ENCODE peak calls at places on chromosomes 4 and X, in five cellular contexts. One of them, this sample, is unnamed.

GRCh38 chrX:132576945-132577344 is 88.1 kb upstream of the MBNL3 start:
- DNase-seq in K562: no peak
- DNase-seq in Panc1: no peak
- DNase-seq in GM12878: no peak
- DNase-seq in A549: no peak
- DNase-seq in this sample: no peak

GRCh38 chr4:95085118-95085833 is 327.5 kb downstream of the BMPR1B start:
- DNase-seq in K562: no peak
- DNase-seq in Panc1: no peak
- DNase-seq in GM12878: no peak
- DNase-seq in A549: peak
- DNase-seq in this sample: no peak

GRCh38 chrX:51747671-51748070 is 4.4 kb downstream of the GSPT2 start:
- DNase-seq in K562: no peak
- DNase-seq in Panc1: no peak
- DNase-seq in GM12878: no peak
- DNase-seq in A549: no peak
- DNase-seq in this sample: no peak

GRCh38 chr4:145954924-145955339 is 16.3 kb upstream of the ZNF827 start:
- DNase-seq in K562: peak
- DNase-seq in Panc1: peak
- DNase-seq in GM12878: no peak
- DNase-seq in A549: peak
- DNase-seq in this sample: peak

GRCh38 chr4:76198411-76199237 is 15.0 kb downstream of the SCARB2 start:
- DNase-seq in K562: peak
- DNase-seq in Panc1: no peak
- DNase-seq in GM12878: peak
- DNase-seq in A549: peak
- DNase-seq in this sample: peak

GRCh38 chr4:85732124-85732523 is 257.2 kb downstream of the ARHGAP24 start:
- DNase-seq in K562: no peak
- DNase-seq in Panc1: no peak
- DNase-seq in GM12878: no peak
- DNase-seq in A549: no peak
- DNase-seq in this sample: no peak

GRCh38 chrX:45046417-45046816 is 154.3 kb downstream of the DIPK2B start:
- DNase-seq in K562: no peak
- DNase-seq in Panc1: no peak
- DNase-seq in GM12878: no peak
- DNase-seq in A549: no peak
- DNase-seq in this sample: no peak

GRCh38 chrX:154322890-154323289 is 27.3 kb downstream of the TKTL1 start:
- DNase-seq in K562: no peak
- DNase-seq in Panc1: no peak
- DNase-seq in GM12878: no peak
- DNase-seq in A549: no peak
- DNase-seq in this sample: no peak

GRCh38 chr4:71814433-71814832 is 30.6 kb upstream of the GC start:
- DNase-seq in K562: no peak
- DNase-seq in Panc1: no peak
- DNase-seq in GM12878: no peak
- DNase-seq in A549: no peak
- DNase-seq in this sample: no peak

GRCh38 chrX:154000051-154000450 is 19.7 kb downstream of the IRAK1 start:
- DNase-seq in K562: no peak
- DNase-seq in Panc1: no peak
- DNase-seq in GM12878: no peak
- DNase-seq in A549: no peak
- DNase-seq in this sample: no peak

GRCh38 chrX:64394059-64394873 is 986 bp downstream of the MTMR8 start:
- DNase-seq in K562: no peak
- DNase-seq in Panc1: no peak
- DNase-seq in GM12878: no peak
- DNase-seq in A549: no peak
- DNase-seq in this sample: no peak

GRCh38 chrX:151981129-151981528 is 6.7 kb upstream of the GABRE start:
- DNase-seq in K562: no peak
- DNase-seq in Panc1: no peak
- DNase-seq in GM12878: no peak
- DNase-seq in A549: peak
- DNase-seq in this sample: no peak

GRCh38 chr4:76748649-76749048 is 149.3 kb downstream of the SOWAHB start:
- DNase-seq in K562: no peak
- DNase-seq in Panc1: no peak
- DNase-seq in GM12878: no peak
- DNase-seq in A549: peak
- DNase-seq in this sample: no peak

GRCh38 chrX:63513825-63514574 is 162.9 kb upstream of the SPIN4 start:
- DNase-seq in K562: no peak
- DNase-seq in Panc1: no peak
- DNase-seq in GM12878: no peak
- DNase-seq in A549: no peak
- DNase-seq in this sample: no peak

GRCh38 chrX:103063918-103064434 is at the start of gene BEX1:
- DNase-seq in K562: no peak
- DNase-seq in Panc1: no peak
- DNase-seq in GM12878: no peak
- DNase-seq in A549: no peak
- DNase-seq in this sample: peak

GRCh38 chrX:150517303-150517896 is 51.0 kb upstream of the MTM1 start:
- DNase-seq in K562: no peak
- DNase-seq in Panc1: no peak
- DNase-seq in GM12878: no peak
- DNase-seq in A549: no peak
- DNase-seq in this sample: no peak

GRCh38 chr4:104752337-104752736 is 257.6 kb upstream of the CXXC4 start:
- DNase-seq in K562: no peak
- DNase-seq in Panc1: no peak
- DNase-seq in GM12878: peak
- DNase-seq in A549: no peak
- DNase-seq in this sample: no peak

GRCh38 chr4:13527983-13528822 is 16.1 kb downstream of the NKX3-2 start:
- DNase-seq in K562: no peak
- DNase-seq in Panc1: no peak
- DNase-seq in GM12878: peak
- DNase-seq in A549: no peak
- DNase-seq in this sample: peak

GRCh38 chr4:143482753-143483362 is 30.6 kb upstream of the SMARCA5 start:
- DNase-seq in K562: no peak
- DNase-seq in Panc1: peak
- DNase-seq in GM12878: no peak
- DNase-seq in A549: peak
- DNase-seq in this sample: no peak

GRCh38 chr4:177322156-177322685 is 12.5 kb downstream of the NEIL3 start:
- DNase-seq in K562: no peak
- DNase-seq in Panc1: no peak
- DNase-seq in GM12878: no peak
- DNase-seq in A549: no peak
- DNase-seq in this sample: no peak

GRCh38 chr4:128424524-128425195 is 137.0 kb upstream of the PGRMC2 start:
- DNase-seq in K562: no peak
- DNase-seq in Panc1: no peak
- DNase-seq in GM12878: no peak
- DNase-seq in A549: no peak
- DNase-seq in this sample: no peak

GRCh38 chr4:128428397-128428796 is 140.8 kb upstream of the PGRMC2 start:
- DNase-seq in K562: no peak
- DNase-seq in Panc1: no peak
- DNase-seq in GM12878: no peak
- DNase-seq in A549: no peak
- DNase-seq in this sample: no peak

DNA sequence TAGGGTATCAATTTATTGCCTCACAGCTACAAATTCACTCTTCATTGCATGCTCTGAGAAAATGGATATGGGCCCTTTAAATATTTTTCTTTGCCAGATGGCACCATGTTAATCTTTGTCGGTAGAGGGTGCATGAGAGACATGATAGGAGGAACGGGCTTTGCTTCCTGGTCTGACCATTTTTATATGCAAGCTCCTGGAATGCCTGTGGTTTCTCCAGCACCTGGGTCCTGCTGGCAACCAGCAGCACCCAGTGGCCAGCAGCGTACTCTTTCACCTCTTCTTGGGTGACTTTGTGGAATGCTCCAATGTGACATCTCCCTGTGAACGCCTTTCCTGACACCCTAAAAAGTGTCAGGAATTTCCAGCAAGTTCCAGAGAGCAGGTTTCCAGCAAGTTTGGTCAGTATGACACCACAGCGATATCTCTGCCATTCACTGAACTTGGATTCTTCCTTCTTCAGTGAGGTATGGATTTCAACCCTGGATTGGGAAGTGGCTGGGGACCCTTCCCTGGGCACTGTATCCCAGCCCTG is 140.3 kb upstream of the PGRMC2 start:
- DNase-seq in K562: peak
- DNase-seq in Panc1: peak
- DNase-seq in GM12878: no peak
- DNase-seq in A549: peak
- DNase-seq in this sample: peak
- TF ChIP-seq REST in K562: no peak
- TF ChIP-seq REST in Panc1: no peak
- TF ChIP-seq REST in GM12878: no peak
- TF ChIP-seq REST in A549: no peak
- TF ChIP-seq REST in this sample: no peak

DNA sequence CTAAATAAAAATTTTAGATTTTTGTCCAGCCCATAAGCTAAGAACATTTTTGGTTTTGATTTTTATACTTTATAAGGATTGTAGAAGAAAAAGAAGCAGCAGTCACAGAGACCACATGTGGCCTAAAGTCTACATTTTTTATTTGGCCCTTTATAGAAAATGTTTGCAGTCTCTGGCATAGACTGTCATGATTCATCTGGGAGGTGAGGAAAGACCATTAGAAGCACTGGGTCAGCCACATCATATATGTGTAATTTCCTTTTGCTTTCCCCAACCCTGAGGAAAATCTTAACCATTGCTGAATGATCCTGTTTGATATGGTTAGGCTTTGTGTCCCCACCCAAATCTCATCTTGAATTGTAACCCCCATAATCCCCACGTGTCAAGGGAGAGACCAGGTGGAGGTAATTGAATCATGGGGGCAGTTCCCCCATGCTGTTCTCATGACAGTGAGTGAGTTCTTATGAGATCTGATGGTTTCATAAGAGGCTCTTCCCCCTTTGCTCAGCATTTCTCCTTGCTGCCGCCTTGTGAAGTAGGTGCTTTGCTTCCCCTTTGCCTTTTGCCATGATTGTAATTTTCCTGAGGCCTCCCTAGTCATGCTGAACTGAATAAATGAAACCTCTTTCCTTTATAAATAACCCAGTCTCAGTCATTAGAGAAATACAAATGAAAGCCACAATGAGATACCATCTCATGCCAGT is 12.1 kb upstream of the COPS4 start:
- DNase-seq in K562: no peak
- DNase-seq in Panc1: no peak
- DNase-seq in GM12878: no peak
- DNase-seq in A549: no peak
- DNase-seq in this sample: no peak
- TF ChIP-seq REST in K562: no peak
- TF ChIP-seq REST in Panc1: no peak
- TF ChIP-seq REST in GM12878: no peak
- TF ChIP-seq REST in A549: no peak
- TF ChIP-seq REST in this sample: no peak

GRCh38 chr4:78653655-78654054 is 102.1 kb downstream of the ANXA3 start:
- DNase-seq in K562: peak
- DNase-seq in Panc1: no peak
- DNase-seq in GM12878: no peak
- DNase-seq in A549: no peak
- DNase-seq in this sample: no peak
- TF ChIP-seq REST in K562: no peak
- TF ChIP-seq REST in Panc1: no peak
- TF ChIP-seq REST in GM12878: no peak
- TF ChIP-seq REST in A549: no peak
- TF ChIP-seq REST in this sample: no peak

DNA sequence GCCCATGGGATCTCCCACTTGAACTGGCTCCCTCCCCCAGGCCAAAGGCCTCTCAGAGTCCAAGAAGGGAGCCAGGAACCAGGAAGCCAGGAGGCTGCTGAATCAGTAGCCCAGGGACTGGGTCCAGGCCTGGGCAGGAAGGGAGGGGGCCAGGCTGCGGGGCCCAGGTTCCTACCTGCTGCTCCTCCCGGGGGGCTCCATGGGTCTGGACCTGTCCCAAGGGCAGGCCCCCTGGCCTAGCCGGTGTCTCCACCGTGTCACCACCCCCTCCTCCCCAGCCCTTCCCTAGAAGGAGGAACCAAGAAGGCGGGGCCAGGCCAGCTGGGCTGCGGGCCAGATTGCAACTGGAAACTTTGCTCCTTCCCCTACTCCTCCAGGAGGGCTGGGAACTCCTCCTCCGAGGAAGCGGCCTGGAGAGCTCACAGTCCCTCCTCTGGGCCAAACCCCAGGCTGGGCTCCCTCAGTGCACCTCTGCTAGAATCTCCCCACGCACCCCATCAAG is at the start of gene IQSEC2:
- DNase-seq in K562: peak
- DNase-seq in Panc1: no peak
- DNase-seq in GM12878: no peak
- DNase-seq in A549: peak
- DNase-seq in this sample: peak
- TF ChIP-seq REST in K562: no peak
- TF ChIP-seq REST in Panc1: no peak
- TF ChIP-seq REST in GM12878: no peak
- TF ChIP-seq REST in A549: no peak
- TF ChIP-seq REST in this sample: no peak

DNA sequence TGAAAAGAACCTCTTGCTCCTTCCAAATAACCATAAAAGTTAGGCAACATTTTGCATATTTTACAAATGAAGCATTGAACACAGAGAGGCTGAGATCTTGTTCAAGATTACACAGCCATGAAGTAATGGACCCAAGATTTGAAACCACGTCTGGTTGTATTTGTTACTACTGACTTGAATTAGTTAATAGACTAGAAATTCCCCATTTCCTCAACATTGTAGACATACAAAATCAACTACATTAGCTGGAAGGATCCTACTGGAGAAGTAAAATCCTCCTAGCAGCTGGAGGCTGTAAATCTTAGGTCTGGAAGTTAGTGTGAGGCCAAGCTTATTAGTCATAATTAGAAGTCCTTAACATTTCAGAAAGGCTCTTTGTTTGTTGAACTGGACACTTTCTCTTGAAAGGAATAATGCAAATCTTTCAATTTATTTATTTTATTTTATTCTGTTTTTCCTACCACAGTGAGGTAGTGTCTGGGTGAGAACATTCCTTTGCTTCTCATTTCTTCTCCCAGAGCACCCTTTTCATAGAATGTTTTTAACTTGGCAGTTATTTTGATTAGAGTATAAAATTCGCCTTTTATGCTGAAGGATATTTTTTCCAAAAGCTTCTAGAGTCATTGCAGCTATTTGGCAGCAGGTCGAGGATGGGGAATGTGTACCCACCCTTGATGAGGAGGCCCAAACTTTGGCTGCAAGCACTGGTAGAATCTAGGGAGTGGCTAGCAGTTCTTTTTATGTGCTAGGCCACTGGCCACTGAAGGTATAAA is 62.0 kb upstream of the CLNK start:
- DNase-seq in K562: no peak
- DNase-seq in Panc1: no peak
- DNase-seq in GM12878: no peak
- DNase-seq in A549: no peak
- DNase-seq in this sample: no peak
- TF ChIP-seq REST in K562: no peak
- TF ChIP-seq REST in Panc1: no peak
- TF ChIP-seq REST in GM12878: no peak
- TF ChIP-seq REST in A549: no peak
- TF ChIP-seq REST in this sample: no peak